ENCODE peak calls at places on chromosomes 6 and 20, in four cellular contexts. One of them, this sample, is unnamed. For H3K36me3, the result is how much of the 10 kb centered on the place peaks cover.

GRCh38 chr20:3673551-3674070 is 8.2 kb downstream of the ADAM33 start:
- DNase-seq in psoas muscle: no peak
- DNase-seq in endothelial cell of umbilical vein: no peak
- DNase-seq in upper lobe of right lung: no peak
- DNase-seq in this sample: no peak

GRCh38 chr6:13689511-13690256 is 22.0 kb downstream of the RANBP9 start:
- DNase-seq in psoas muscle: no peak
- DNase-seq in endothelial cell of umbilical vein: no peak
- DNase-seq in upper lobe of right lung: no peak
- DNase-seq in this sample: no peak

GRCh38 chr6:154930490-154930889 is 64.6 kb upstream of the TIAM2 start:
- DNase-seq in psoas muscle: no peak
- DNase-seq in endothelial cell of umbilical vein: no peak
- DNase-seq in upper lobe of right lung: no peak
- DNase-seq in this sample: no peak

GRCh38 chr6:136344420-136344819 is 54.8 kb upstream of the BCLAF1 start:
- DNase-seq in psoas muscle: no peak
- DNase-seq in endothelial cell of umbilical vein: peak
- DNase-seq in upper lobe of right lung: no peak
- DNase-seq in this sample: no peak

GRCh38 chr6:73285674-73286283 is 22.8 kb upstream of the KHDC1 start:
- DNase-seq in psoas muscle: no peak
- DNase-seq in endothelial cell of umbilical vein: peak
- DNase-seq in upper lobe of right lung: no peak
- DNase-seq in this sample: no peak

GRCh38 chr6:100924574-100924973 is 43.4 kb upstream of the ASCC3 start:
- DNase-seq in psoas muscle: no peak
- DNase-seq in endothelial cell of umbilical vein: no peak
- DNase-seq in upper lobe of right lung: no peak
- DNase-seq in this sample: no peak

GRCh38 chr6:136886110-136886509 is 36.0 kb upstream of the SLC35D3 start:
- DNase-seq in psoas muscle: no peak
- DNase-seq in endothelial cell of umbilical vein: no peak
- DNase-seq in upper lobe of right lung: no peak
- DNase-seq in this sample: no peak

GRCh38 chr20:1757606-1758507 is 100.3 kb upstream of the SIRPG start:
- DNase-seq in psoas muscle: no peak
- DNase-seq in endothelial cell of umbilical vein: no peak
- DNase-seq in upper lobe of right lung: no peak
- DNase-seq in this sample: no peak

GRCh38 chr6:2552648-2553154 is 198.0 kb downstream of the MYLK4 start:
- DNase-seq in psoas muscle: no peak
- DNase-seq in endothelial cell of umbilical vein: no peak
- DNase-seq in upper lobe of right lung: no peak
- DNase-seq in this sample: no peak

GRCh38 chr6:113490356-113490755 is 366.8 kb upstream of the MARCKS start:
- DNase-seq in psoas muscle: no peak
- DNase-seq in endothelial cell of umbilical vein: no peak
- DNase-seq in upper lobe of right lung: no peak
- DNase-seq in this sample: no peak

GRCh38 chr20:39233755-39234154 is 271.6 kb downstream of the DHX35 start:
- DNase-seq in psoas muscle: no peak
- DNase-seq in endothelial cell of umbilical vein: no peak
- DNase-seq in upper lobe of right lung: no peak
- DNase-seq in this sample: no peak

GRCh38 chr20:1748777-1749176 is 91.2 kb upstream of the SIRPG start:
- DNase-seq in psoas muscle: no peak
- DNase-seq in endothelial cell of umbilical vein: no peak
- DNase-seq in upper lobe of right lung: no peak
- DNase-seq in this sample: no peak

GRCh38 chr6:113194090-113194489 is 663.1 kb upstream of the MARCKS start:
- DNase-seq in psoas muscle: no peak
- DNase-seq in endothelial cell of umbilical vein: no peak
- DNase-seq in upper lobe of right lung: no peak
- DNase-seq in this sample: no peak

GRCh38 chr6:112408522-112408921 is 61.4 kb downstream of the RFPL4B start:
- DNase-seq in psoas muscle: no peak
- DNase-seq in endothelial cell of umbilical vein: no peak
- DNase-seq in upper lobe of right lung: no peak
- DNase-seq in this sample: no peak

GRCh38 chr6:15148356-15149058 is 97.4 kb upstream of the JARID2 start:
- DNase-seq in psoas muscle: no peak
- DNase-seq in endothelial cell of umbilical vein: no peak
- DNase-seq in upper lobe of right lung: no peak
- DNase-seq in this sample: no peak

GRCh38 chr6:109515781-109516409 is 32.9 kb upstream of the ZBTB24 start:
- DNase-seq in psoas muscle: no peak
- DNase-seq in endothelial cell of umbilical vein: no peak
- DNase-seq in upper lobe of right lung: no peak
- DNase-seq in this sample: no peak

DNA sequence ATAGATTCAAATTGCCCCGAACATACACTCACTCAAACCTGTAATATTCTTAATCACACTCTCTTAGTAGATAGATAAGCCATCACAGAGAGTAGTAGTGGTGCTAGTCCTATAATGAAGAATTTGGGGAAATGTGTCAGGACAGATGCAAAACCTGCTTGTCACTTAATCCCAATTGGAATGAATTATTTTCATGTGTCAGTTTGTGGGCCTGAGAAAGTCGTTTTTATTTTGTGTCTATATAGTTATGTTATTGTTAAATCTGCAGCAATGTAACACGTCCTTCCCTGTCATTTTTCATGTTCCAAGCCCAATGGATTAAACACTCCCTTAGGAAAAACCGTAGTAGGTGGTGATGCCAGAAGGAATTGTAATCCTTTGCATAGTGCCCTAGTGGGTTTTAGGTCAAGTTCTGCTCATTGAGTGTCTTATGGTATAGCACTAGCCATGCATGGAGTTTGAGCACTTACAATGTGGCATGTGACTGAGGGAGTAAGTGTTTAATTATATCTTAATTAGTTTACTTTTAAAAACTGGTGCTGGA is 106.0 kb upstream of the PRSS16 start:
- DNase-seq in psoas muscle: no peak
- DNase-seq in endothelial cell of umbilical vein: no peak
- DNase-seq in upper lobe of right lung: no peak
- DNase-seq in this sample: no peak
- H3K36me3 ChIP-seq in psoas muscle: under half
- H3K36me3 ChIP-seq in endothelial cell of umbilical vein: under half
- H3K36me3 ChIP-seq in upper lobe of right lung: under half
- H3K36me3 ChIP-seq in this sample: under half

DNA sequence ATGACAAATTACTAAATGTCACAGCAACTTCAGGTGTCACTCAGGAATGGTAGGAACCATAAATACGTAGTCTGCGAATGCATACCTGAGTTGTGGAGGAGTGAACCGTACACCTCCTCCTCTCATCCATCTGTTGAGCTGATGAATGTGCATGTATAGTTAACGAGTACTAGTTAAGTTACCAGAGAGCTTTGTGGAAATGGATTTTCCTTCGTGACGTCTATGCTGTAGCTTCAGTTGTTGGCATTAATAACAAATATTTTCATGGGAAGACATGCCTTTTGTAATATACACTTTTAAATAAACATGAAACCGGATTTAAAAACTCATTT is 16.4 kb downstream of the L3MBTL3 start:
- DNase-seq in psoas muscle: no peak
- DNase-seq in endothelial cell of umbilical vein: no peak
- DNase-seq in upper lobe of right lung: no peak
- DNase-seq in this sample: no peak
- H3K36me3 ChIP-seq in psoas muscle: under half
- H3K36me3 ChIP-seq in endothelial cell of umbilical vein: under half
- H3K36me3 ChIP-seq in upper lobe of right lung: under half
- H3K36me3 ChIP-seq in this sample: under half

DNA sequence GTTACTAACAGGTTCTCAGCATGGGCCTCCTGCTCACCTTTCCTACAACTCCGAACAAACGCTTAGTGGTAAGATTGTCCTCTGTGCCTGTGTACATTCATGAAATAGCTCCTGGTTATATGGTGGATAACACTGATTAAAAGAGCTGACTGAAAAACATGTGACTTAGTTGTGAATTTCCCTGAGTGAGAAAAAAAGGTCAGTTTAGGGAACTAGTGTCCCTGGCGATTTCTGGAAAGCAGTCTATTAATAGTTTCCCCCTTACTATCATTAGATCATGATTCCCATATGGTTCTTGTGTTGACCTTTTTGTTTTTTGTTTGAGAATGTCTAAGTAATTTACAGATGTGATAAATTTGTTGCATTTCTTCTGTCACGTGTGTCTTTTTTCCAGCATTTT is 15.6 kb downstream of the SNRPC start:
- DNase-seq in psoas muscle: no peak
- DNase-seq in endothelial cell of umbilical vein: no peak
- DNase-seq in upper lobe of right lung: no peak
- DNase-seq in this sample: no peak
- H3K36me3 ChIP-seq in psoas muscle: half or more
- H3K36me3 ChIP-seq in endothelial cell of umbilical vein: under half
- H3K36me3 ChIP-seq in upper lobe of right lung: half or more
- H3K36me3 ChIP-seq in this sample: half or more

DNA sequence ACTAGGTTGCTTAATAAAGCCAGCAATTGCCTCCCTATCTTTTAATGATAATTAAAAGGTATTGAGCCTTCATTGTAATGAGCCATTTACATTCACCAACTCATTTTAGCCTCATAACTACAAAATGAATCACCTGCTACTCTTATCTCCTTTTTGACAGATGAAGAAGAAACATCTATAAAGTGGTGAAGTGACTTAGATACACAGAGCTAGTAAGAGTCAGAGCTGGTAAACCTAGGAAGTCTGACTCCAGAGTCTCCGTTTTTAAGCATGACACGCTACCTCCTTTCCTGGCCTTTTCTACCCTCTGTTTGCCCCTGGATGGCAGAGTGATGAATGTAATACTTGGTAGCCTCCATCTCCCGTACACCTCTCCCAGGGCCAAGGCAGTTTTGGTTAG is 93.5 kb downstream of the SPTLC3 start:
- DNase-seq in psoas muscle: no peak
- DNase-seq in endothelial cell of umbilical vein: no peak
- DNase-seq in upper lobe of right lung: no peak
- DNase-seq in this sample: no peak
- H3K36me3 ChIP-seq in psoas muscle: under half
- H3K36me3 ChIP-seq in endothelial cell of umbilical vein: under half
- H3K36me3 ChIP-seq in upper lobe of right lung: under half
- H3K36me3 ChIP-seq in this sample: under half

DNA sequence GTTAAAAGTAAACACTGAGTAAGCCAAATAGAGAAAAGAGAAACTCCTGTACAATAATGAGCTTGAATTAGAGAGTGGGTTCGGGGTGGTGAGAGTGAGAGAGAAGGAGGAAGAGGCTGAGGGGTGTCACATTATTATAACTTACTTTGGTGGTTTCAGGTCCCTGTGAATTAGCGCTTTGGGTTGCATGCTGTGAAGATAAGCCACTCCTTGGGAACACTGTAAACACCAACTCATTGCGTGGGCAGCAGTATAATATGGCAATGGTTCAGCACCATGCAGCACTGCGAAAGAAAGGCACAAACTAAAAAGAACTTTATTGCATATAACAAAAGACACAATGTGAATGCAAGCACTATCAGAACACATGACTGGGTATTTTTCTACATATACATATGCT is 26.9 kb downstream of the MAP3K7 start:
- DNase-seq in psoas muscle: no peak
- DNase-seq in endothelial cell of umbilical vein: no peak
- DNase-seq in upper lobe of right lung: no peak
- DNase-seq in this sample: no peak
- H3K36me3 ChIP-seq in psoas muscle: half or more
- H3K36me3 ChIP-seq in endothelial cell of umbilical vein: under half
- H3K36me3 ChIP-seq in upper lobe of right lung: half or more
- H3K36me3 ChIP-seq in this sample: half or more

GRCh38 chr6:152151930-152152329 is 344.4 kb downstream of the ESR1 start:
- DNase-seq in psoas muscle: no peak
- DNase-seq in endothelial cell of umbilical vein: no peak
- DNase-seq in upper lobe of right lung: no peak
- DNase-seq in this sample: no peak
- H3K36me3 ChIP-seq in psoas muscle: half or more
- H3K36me3 ChIP-seq in endothelial cell of umbilical vein: under half
- H3K36me3 ChIP-seq in upper lobe of right lung: half or more
- H3K36me3 ChIP-seq in this sample: half or more